ENCODE peak calls at places on chromosomes 16 and 17, in ten cellular contexts. Z, P, U, H, Y, O, R, J, E and I are unnamed samples.

GRCh38 chr17:17681187-17681743 is at the start of gene RAI1:
- DNase-seq in Z (peak; percentile 90), P (peak; percentile 73), U (peak; percentile 96), H (peak; percentile 75), Y (peak; percentile 78), O (peak; percentile 80), R (no peak), J (peak; percentile 73), E (peak; percentile 81), I (peak; percentile 74)

GRCh38 chr17:37740861-37741260 is 4.0 kb downstream of the HNF1B start:
- DNase-seq in Z (no peak), P (no peak), U (no peak), H (peak; percentile 11), Y (no peak), O (no peak), R (no peak), J (no peak), E (no peak), I (no peak)

GRCh38 chr16:27326738-27327585 is 13.2 kb downstream of the IL4R start:
- DNase-seq in Z (peak; percentile 96), P (peak; percentile 91), U (peak; percentile 83), H (peak; percentile 78), Y (peak; percentile 66), O (no peak), R (peak; percentile 96), J (peak; percentile 89), E (peak; percentile 71), I (peak; percentile 36)

GRCh38 chr17:40479754-40480480 is 21.5 kb downstream of the TNS4 start:
- DNase-seq in Z (no peak), P (no peak), U (no peak), H (no peak), Y (no peak), O (no peak), R (no peak), J (no peak), E (no peak), I (no peak)

GRCh38 chr16:86858501-86858900 is 280.2 kb downstream of the FOXL1 start:
- DNase-seq in Z (no peak), P (no peak), U (no peak), H (no peak), Y (no peak), O (no peak), R (no peak), J (no peak), E (no peak), I (no peak)

GRCh38 chr17:40545660-40546059 is 19.6 kb downstream of the CCR7 start:
- DNase-seq in Z (peak; percentile 51), P (peak; percentile 15), U (no peak), H (no peak), Y (no peak), O (no peak), R (peak; percentile 71), J (no peak), E (peak; percentile 1), I (no peak)

GRCh38 chr17:31226950-31227349 is 70.1 kb downstream of the OMG start:
- DNase-seq in Z (no peak), P (no peak), U (no peak), H (no peak), Y (no peak), O (no peak), R (no peak), J (no peak), E (no peak), I (no peak)

GRCh38 chr17:28473542-28473941 is at the start of gene SLC13A2:
- DNase-seq in Z (peak; percentile 22), P (no peak), U (no peak), H (no peak), Y (no peak), O (no peak), R (no peak), J (no peak), E (peak; percentile 52), I (no peak)

GRCh38 chr17:6700948-6701307 is 12.2 kb downstream of the SLC13A5 start:
- DNase-seq in Z (peak; percentile 30), P (no peak), U (no peak), H (no peak), Y (no peak), O (no peak), R (no peak), J (no peak), E (no peak), I (no peak)

GRCh38 chr17:6698004-6698403 is 15.2 kb downstream of the SLC13A5 start:
- DNase-seq in Z (no peak), P (no peak), U (peak; percentile 46), H (no peak), Y (no peak), O (no peak), R (no peak), J (no peak), E (no peak), I (no peak)

GRCh38 chr17:6701719-6702118 is 11.4 kb downstream of the SLC13A5 start:
- DNase-seq in Z (peak; percentile 43), P (no peak), U (no peak), H (peak; percentile 10), Y (no peak), O (peak; percentile 79), R (no peak), J (peak; percentile 93), E (no peak), I (peak; percentile 50)

GRCh38 chr17:6702567-6703215 is 10.5 kb downstream of the SLC13A5 start:
- DNase-seq in Z (peak; percentile 33), P (no peak), U (peak; percentile 73), H (no peak), Y (no peak), O (no peak), R (no peak), J (no peak), E (no peak), I (no peak)

GRCh38 chr17:6699997-6700947 is 12.9 kb downstream of the SLC13A5 start:
- DNase-seq in Z (peak; percentile 22), P (no peak), U (no peak), H (no peak), Y (no peak), O (no peak), R (no peak), J (no peak), E (peak; percentile 48), I (no peak)
- TF ChIP-seq POLR2AphosphoS5 in Z (no peak), P (no peak), U (no peak), H (no peak), Y (no peak), O (no peak), R (no peak), J (no peak), E (peak; percentile 9), I (no peak)

DNA sequence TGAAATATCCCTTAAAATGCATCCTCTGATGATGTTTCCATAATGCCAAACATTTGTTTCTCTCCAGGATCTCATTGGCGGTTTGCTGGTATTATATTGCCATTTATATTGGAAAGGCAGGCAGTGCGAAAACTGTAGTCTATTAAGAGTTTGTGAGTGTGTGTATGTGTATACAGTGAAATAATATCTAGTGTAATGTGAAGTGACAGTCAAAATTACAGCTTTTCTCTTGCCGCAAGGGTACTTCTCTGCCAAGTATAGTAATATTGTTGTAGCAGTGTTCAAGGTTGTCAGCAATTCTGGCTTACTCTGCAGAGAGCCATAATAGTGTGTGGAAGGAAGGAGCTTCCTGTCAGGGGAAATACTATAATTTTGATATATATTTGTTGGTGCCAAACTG is 178.6 kb downstream of the WWOX start:
- DNase-seq in Z (no peak), P (no peak), U (no peak), H (no peak), Y (no peak), O (no peak), R (no peak), J (no peak), E (no peak), I (no peak)
- TF ChIP-seq POLR2AphosphoS5 in Z (no peak), P (no peak), U (no peak), H (no peak), Y (no peak), O (no peak), R (no peak), J (no peak), E (no peak), I (no peak)

DNA sequence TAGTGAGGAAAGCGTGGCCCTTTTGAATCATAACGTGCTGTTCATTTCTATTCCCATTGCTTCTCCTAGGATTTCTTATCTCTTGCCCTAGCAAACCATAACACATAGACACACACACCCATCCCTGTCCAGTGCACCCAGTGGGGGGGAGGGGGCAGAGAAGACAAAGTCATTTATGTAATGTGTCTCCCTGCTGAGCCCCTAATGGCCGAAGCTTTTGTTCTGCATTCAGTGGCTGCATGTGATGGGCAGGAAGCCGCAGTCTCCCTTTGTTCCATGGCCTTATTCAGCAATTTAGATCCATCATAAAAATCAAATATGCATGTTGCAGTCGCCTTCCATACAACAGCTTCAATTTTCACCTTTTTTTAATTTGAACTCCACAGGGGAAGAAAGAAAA is 325.4 kb downstream of the ZFHX3 start:
- DNase-seq in Z (no peak), P (no peak), U (no peak), H (no peak), Y (no peak), O (no peak), R (no peak), J (peak; percentile 76), E (no peak), I (no peak)
- TF ChIP-seq POLR2AphosphoS5 in Z (no peak), P (no peak), U (no peak), H (no peak), Y (no peak), O (no peak), R (no peak), J (no peak), E (no peak), I (no peak)

GRCh38 chr16:583470-583814 is 6.4 kb upstream of the RAB40C start:
- DNase-seq in Z (no peak), P (no peak), U (peak; percentile 77), H (no peak), Y (no peak), O (no peak), R (no peak), J (peak; percentile 80), E (no peak), I (no peak)

GRCh38 chr16:582614-583331 is 7.1 kb upstream of the RAB40C start:
- DNase-seq in Z (no peak), P (no peak), U (peak; percentile 69), H (no peak), Y (no peak), O (no peak), R (no peak), J (peak; percentile 45), E (peak; percentile 86), I (no peak)

GRCh38 chr16:585351-585750 is 4.5 kb upstream of the RAB40C start:
- DNase-seq in Z (no peak), P (no peak), U (peak; percentile 77), H (no peak), Y (no peak), O (no peak), R (no peak), J (peak; percentile 64), E (peak; percentile 67), I (no peak)

GRCh38 chr16:582218-582613 is 7.7 kb upstream of the RAB40C start:
- DNase-seq in Z (no peak), P (no peak), U (peak; percentile 75), H (no peak), Y (no peak), O (no peak), R (no peak), J (peak; percentile 26), E (no peak), I (no peak)

DNA sequence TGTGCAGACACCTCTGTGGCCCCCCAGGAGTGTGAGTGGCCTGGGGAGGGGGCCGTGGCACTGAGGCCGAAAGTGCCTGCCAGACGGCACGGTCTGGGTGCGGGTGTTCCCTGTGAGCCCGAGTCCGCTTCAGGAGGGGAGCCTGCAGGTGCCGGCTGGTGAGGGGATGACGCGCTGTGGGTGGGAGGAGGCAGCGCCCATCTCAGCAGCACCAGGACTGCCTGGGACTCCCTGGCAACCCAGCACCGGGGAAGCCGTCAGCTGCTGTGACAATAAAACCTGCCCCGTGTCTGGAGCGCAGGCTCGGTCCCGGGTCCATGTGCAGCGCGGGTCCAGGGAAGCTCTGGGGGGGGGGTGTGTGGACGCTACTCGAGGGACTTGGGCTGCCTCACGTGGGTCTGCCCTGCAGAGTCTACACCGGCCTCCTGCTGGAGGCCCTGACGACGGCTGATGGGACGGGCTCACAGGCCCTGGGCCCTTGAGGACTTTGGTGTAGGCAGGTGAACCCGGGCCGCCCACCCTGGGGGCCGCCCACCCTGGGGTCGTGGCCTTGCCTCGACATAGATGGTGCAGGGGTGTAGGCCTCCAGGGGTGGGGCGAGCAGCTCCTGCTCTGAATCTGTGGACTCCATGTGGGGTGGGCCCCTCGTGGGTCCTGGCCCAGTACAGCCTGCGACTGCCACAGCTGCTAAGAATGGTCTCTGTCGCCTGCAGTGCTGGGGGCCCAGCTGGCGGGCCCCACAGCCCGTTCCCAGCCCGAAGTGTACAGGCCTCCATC is 5.9 kb upstream of the RAB40C start:
- DNase-seq in Z (no peak), P (no peak), U (peak; percentile 77), H (no peak), Y (no peak), O (no peak), R (no peak), J (peak; percentile 42), E (no peak), I (no peak)
- TF ChIP-seq POLR2AphosphoS5 in Z (no peak), P (no peak), U (no peak), H (no peak), Y (no peak), O (no peak), R (no peak), J (no peak), E (no peak), I (no peak)